ENCODE peak calls at places on chromosomes 16 and 17, in eight cellular contexts. U is IMR-90, G is ascending aorta, L is fibroblast of the aortic adventitia, H is GM23338, V is cardiac muscle cell, W is HFF-Myc, O is fibroblast of mammary gland. A is an unnamed sample.

GRCh38 chr16:79610771-79611170 is 10.2 kb upstream of the MAF start:
- DNase-seq in G (no peak), O (no peak), H (no peak), U (no peak), V (no peak), W (no peak), L (no peak), A (no peak)

GRCh38 chr16:27370318-27370717 is 31.7 kb upstream of the IL21R start:
- DNase-seq in L (no peak), U (no peak), G (no peak), V (no peak), O (peak), H (no peak), W (no peak), A (no peak)

GRCh38 chr16:77171750-77172635 is 19.0 kb upstream of the MON1B start:
- DNase-seq in V (peak), O (peak), W (peak), U (peak), L (peak), H (peak), G (no peak), A (peak)

GRCh38 chr17:31089461-31089860 is 5.3 kb upstream of the NF1 start:
- DNase-seq in H (no peak), W (no peak), U (no peak), V (no peak), O (no peak), L (no peak), G (no peak), A (no peak)

GRCh38 chr17:40598021-40598927 is 33.0 kb upstream of the CCR7 start:
- DNase-seq in W (no peak), L (no peak), U (no peak), O (peak), H (no peak), G (no peak), V (no peak), A (no peak)

GRCh38 chr17:10089221-10089799 is 109.1 kb downstream of the GAS7 start:
- DNase-seq in H (no peak), W (no peak), O (no peak), L (peak), U (peak), V (no peak), G (no peak), A (no peak)

GRCh38 chr17:49223517-49224197 is 6.9 kb downstream of the PHOSPHO1 start:
- DNase-seq in O (peak), W (no peak), U (peak), V (peak), G (no peak), H (peak), L (peak), A (peak)

GRCh38 chr16:21164521-21165168 is 6.2 kb downstream of the LDAF1 start:
- DNase-seq in H (no peak), U (no peak), O (no peak), G (no peak), L (no peak), V (no peak), W (no peak), A (no peak)

GRCh38 chr16:48629531-48629930 is 19.6 kb upstream of the N4BP1 start:
- DNase-seq in L (no peak), W (no peak), O (no peak), H (no peak), U (no peak), G (no peak), V (no peak), A (no peak)

GRCh38 chr16:88335150-88335685 is 47.5 kb upstream of the ZNF469 start:
- DNase-seq in O (no peak), H (no peak), W (no peak), V (no peak), U (no peak), G (no peak), L (peak), A (no peak)

GRCh38 chr17:55727275-55727674 is 4.6 kb upstream of the TMEM100 start:
- DNase-seq in H (no peak), W (no peak), V (no peak), G (no peak), O (no peak), L (no peak), U (no peak), A (no peak)

GRCh38 chr17:48484850-48485249 is 46.0 kb downstream of the HOXB1 start:
- DNase-seq in H (no peak), U (peak), V (no peak), G (no peak), W (no peak), O (peak), L (no peak), A (no peak)

GRCh38 chr17:77375917-77376651 is 235.3 kb downstream of the SEC14L1 start:
- DNase-seq in O (peak), L (peak), W (no peak), V (peak), H (no peak), U (peak), G (no peak), A (no peak)

GRCh38 chr16:48384305-48384981 is 770 bp downstream of the SIAH1 start:
- DNase-seq in O (peak), L (peak), U (peak), G (no peak), H (peak), V (peak), W (no peak), A (no peak)

GRCh38 chr17:18980682-18981384 is 23.7 kb downstream of the FAM83G start:
- DNase-seq in H (no peak), G (no peak), W (no peak), U (peak), O (peak), L (peak), V (peak), A (no peak)

GRCh38 chr16:84738255-84739038 is 38.6 kb downstream of the USP10 start:
- DNase-seq in H (peak), W (no peak), G (peak), O (peak), L (peak), U (peak), V (peak), A (peak)

GRCh38 chr17:49581645-49581992 is 5.9 kb downstream of the NXPH3 start:
- DNase-seq in O (no peak), H (no peak), V (no peak), U (no peak), W (no peak), G (no peak), L (no peak), A (no peak)

GRCh38 chr16:75043175-75043937 is 44.5 kb downstream of the ZNRF1 start:
- DNase-seq in L (peak), U (no peak), V (no peak), H (no peak), O (no peak), W (no peak), G (no peak), A (no peak)

GRCh38 chr17:75819116-75819515 is 25.1 kb downstream of the UNC13D start:
- DNase-seq in O (no peak), L (no peak), W (no peak), V (no peak), G (no peak), H (no peak), U (no peak), A (no peak)

GRCh38 chr17:55532670-55533069 is 21.4 kb upstream of the SMIM36 start:
- DNase-seq in W (no peak), O (no peak), G (no peak), L (no peak), H (no peak), V (no peak), U (no peak), A (no peak)

GRCh38 chr17:69223809-69224208 is 4.8 kb downstream of the ABCA10 start:
- DNase-seq in G (no peak), V (no peak), U (peak), O (peak), H (no peak), L (peak), W (no peak), A (no peak)

GRCh38 chr16:15856217-15856616 is 611 bp downstream of the MYH11 start:
- DNase-seq in O (no peak), G (no peak), V (no peak), W (no peak), U (no peak), L (no peak), H (no peak), A (no peak)

GRCh38 chr16:15856901-15857778 is at the start of gene MYH11:
- DNase-seq in W (no peak), G (no peak), O (no peak), L (no peak), V (peak), H (peak), U (no peak), A (no peak)

GRCh38 chr16:15854906-15855703 is 1.7 kb downstream of the MYH11 start:
- DNase-seq in U (no peak), V (no peak), L (no peak), W (no peak), O (no peak), G (no peak), H (no peak), A (no peak)

GRCh38 chr16:15854061-15854460 is 2.8 kb downstream of the MYH11 start:
- DNase-seq in L (no peak), W (no peak), O (no peak), H (no peak), V (no peak), G (no peak), U (no peak), A (no peak)

GRCh38 chr16:15855704-15856003 is 1.2 kb downstream of the MYH11 start:
- DNase-seq in V (no peak), U (no peak), H (no peak), L (no peak), O (no peak), W (no peak), G (no peak), A (no peak)
- H3K4me3 ChIP-seq in V (no peak), U (no peak), H (no peak), L (no peak), O (no peak), W (no peak), G (peak), A (peak)

DNA sequence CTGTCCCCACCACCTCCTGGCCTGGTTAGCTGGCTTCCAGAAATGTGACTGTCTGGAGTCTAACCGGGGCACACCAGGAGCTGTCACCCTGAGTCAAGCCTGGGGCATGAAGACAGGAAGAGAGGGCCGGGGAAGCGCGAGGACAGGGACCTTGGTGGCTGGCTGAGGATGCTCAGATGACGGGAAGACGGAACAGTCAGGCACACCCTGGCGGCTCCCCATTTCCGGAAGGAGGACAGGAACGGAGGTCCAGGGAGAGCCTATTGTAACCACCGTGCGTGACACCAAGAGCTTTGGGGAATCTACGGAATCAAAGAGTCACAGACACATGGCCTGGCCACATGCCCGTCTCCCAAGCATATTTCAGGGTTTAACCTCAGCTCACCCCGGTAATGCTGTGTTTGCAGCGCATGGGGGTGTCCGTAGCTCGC is 51.7 kb downstream of the SDK2 start:
- DNase-seq in W (no peak), O (no peak), L (no peak), H (no peak), V (no peak), U (no peak), G (no peak), A (no peak)
- H3K4me3 ChIP-seq in W (no peak), O (no peak), L (no peak), H (no peak), V (no peak), U (no peak), G (no peak), A (no peak)

DNA sequence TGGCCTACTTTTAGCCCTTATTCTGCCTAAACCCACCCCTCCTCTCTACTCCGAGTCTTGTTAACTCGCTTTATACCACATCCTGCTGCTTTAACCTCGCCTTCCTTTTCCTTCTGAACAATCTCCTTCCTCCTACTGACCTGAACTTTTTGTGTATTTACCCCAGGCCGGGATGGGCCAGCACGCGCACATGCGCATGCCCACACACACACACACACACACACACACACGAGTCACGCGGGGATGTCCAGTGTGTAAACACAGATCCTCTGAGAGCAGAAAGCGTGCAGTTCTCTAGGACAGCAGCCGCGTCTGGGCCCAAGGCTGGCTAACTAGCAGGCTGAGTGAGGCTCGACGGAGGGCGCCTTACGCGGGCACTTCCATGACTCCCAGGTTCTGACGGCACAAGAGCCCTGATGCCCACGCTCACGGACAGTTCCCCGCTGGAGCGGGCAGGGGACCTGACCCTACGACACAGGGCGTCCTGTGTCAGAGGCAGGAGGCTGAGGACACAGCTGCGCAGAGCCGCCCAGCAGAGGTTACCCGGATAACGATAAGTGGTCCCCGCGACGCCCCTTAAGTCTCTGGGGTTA is 610 bp downstream of the PIK3R5 start:
- DNase-seq in U (no peak), W (no peak), H (no peak), L (no peak), O (no peak), G (no peak), V (no peak), A (no peak)
- H3K4me3 ChIP-seq in U (no peak), W (no peak), H (peak), L (no peak), O (no peak), G (peak), V (no peak), A (peak)

DNA sequence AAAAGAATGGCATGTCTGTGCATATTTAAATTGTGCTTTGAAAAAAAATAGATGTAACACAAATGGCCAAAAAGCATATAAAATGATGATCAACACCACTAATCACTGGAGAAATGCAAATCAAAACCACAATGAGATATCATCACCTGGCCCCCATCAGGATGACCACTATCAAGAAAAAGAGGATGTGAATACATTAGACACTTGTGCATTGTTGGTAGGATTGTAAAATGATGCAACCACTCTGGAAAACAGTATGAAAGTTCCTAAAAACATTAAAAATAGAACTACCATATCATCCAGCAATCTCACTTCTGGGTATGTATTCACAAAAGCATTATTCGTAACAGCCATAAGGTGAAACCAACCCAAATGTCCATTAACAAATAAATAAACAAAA is 91.5 kb downstream of the SPAG9 start:
- DNase-seq in W (no peak), O (no peak), H (no peak), G (no peak), L (no peak), U (no peak), V (no peak), A (no peak)
- H3K4me3 ChIP-seq in W (no peak), O (no peak), H (no peak), G (no peak), L (no peak), U (no peak), V (no peak), A (no peak)

GRCh38 chr16:86868070-86868469 is 289.7 kb downstream of the FOXL1 start:
- DNase-seq in L (no peak), H (no peak), U (no peak), G (no peak), W (no peak), O (no peak), V (no peak), A (no peak)
- H3K4me3 ChIP-seq in L (no peak), H (no peak), U (no peak), G (no peak), W (no peak), O (no peak), V (no peak), A (no peak)

DNA sequence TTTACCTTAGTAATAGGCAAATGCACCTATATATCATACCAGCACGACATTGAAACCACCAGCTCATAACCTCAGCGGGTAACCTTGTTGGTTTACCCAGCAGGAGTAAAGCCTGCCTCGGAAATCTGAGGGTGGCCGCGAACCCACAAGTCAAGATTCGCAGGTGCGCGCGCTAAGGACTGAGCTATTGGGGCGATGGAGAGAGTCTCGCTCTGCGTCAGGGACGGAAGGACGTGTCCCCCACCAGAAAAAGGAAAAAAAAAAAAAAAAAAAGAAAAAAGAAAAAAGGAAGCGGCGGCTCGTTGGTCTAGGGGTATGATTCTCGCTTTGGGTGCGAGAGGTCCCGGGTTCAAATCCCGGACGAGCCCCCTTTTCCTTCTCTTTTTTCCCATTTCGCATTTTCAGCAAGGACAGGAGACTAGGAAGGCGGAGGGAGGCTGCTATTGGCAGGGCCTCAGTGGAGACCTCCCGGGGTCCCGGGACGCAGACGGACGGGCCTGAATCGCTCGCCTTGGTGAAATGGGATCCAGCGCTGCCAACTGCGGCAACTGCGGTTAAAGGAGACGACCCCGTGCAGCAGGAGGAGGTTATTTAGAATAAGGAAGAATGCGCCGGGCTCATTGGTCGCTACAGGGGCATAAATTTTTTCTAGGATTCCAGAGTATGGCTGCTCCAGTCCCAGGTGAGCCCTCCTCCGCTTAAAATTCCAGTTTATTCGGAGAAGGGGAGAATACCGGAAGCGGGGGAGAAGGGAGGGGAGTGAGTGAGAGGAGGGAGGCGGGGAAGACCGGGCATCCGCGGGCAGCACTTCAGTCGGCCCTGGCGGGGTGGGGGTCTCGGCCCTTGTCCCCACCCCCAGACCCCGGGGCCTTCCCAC is at the start of gene OR1F1:
- DNase-seq in W (peak), U (peak), H (peak), L (peak), O (peak), G (no peak), V (peak), A (no peak)
- H3K4me3 ChIP-seq in W (peak), U (peak), H (peak), L (peak), O (peak), G (peak), V (peak), A (no peak)

GRCh38 chr16:19073863-19074262 is 6.4 kb downstream of the COQ7 start:
- DNase-seq in V (no peak), G (no peak), O (no peak), H (no peak), W (no peak), L (no peak), U (no peak), A (no peak)

GRCh38 chr16:19077879-19078278 is 10.5 kb downstream of the COQ7 start:
- DNase-seq in H (no peak), L (no peak), W (no peak), G (no peak), O (no peak), V (no peak), U (no peak), A (peak)

GRCh38 chr16:19071811-19072777 is 4.7 kb downstream of the COQ7 start:
- DNase-seq in H (peak), G (no peak), W (no peak), V (peak), L (peak), O (peak), U (peak), A (peak)

GRCh38 chr16:19073344-19073743 is 5.9 kb downstream of the COQ7 start:
- DNase-seq in U (no peak), L (no peak), W (no peak), G (no peak), V (no peak), H (no peak), O (no peak), A (no peak)

GRCh38 chr16:19075511-19075910 is 8.1 kb downstream of the COQ7 start:
- DNase-seq in L (no peak), V (no peak), U (no peak), O (no peak), W (no peak), H (no peak), G (no peak), A (no peak)
- H3K4me3 ChIP-seq in L (no peak), V (no peak), U (no peak), O (no peak), W (no peak), H (no peak), G (no peak), A (no peak)

GRCh38 chr16:254461-254860 is 19.8 kb downstream of the FAM234A start:
- DNase-seq in H (no peak), G (no peak), U (no peak), L (no peak), O (no peak), V (no peak), W (no peak), A (no peak)
- H3K4me3 ChIP-seq in H (no peak), G (no peak), U (no peak), L (no peak), O (no peak), V (no peak), W (no peak), A (no peak)

A was measured in prostate gland.